ENCODE peak calls at places on chromosomes 16 and 17, in four cellular contexts. One of them, this sample, is unnamed.

GRCh38 chr16:2535644-2536021 is 2.2 kb upstream of the PDPK1 start:
- DNase-seq in Caki2: no peak
- DNase-seq in H54: no peak
- DNase-seq in BJ: peak; percentile 32
- DNase-seq in this sample: no peak

GRCh38 chr17:44865921-44866320 is 18.2 kb downstream of the HIGD1B start:
- DNase-seq in H54: no peak
- DNase-seq in BJ: peak; percentile 44
- DNase-seq in Caki2: no peak
- DNase-seq in this sample: no peak

GRCh38 chr17:63382826-63383225 is 63.3 kb downstream of the CYB561 start:
- DNase-seq in H54: no peak
- DNase-seq in Caki2: no peak
- DNase-seq in BJ: no peak
- DNase-seq in this sample: no peak

GRCh38 chr16:11780988-11781680 is 15.9 kb downstream of the ZC3H7A start:
- DNase-seq in H54: no peak
- DNase-seq in Caki2: no peak
- DNase-seq in BJ: no peak
- DNase-seq in this sample: no peak

GRCh38 chr17:39666601-39667261 is 1.5 kb upstream of the PNMT start:
- DNase-seq in BJ: no peak
- DNase-seq in Caki2: no peak
- DNase-seq in H54: no peak
- DNase-seq in this sample: no peak

GRCh38 chr16:27355610-27356009 is 41.8 kb downstream of the IL4R start:
- DNase-seq in H54: peak; percentile 47
- DNase-seq in BJ: no peak
- DNase-seq in Caki2: no peak
- DNase-seq in this sample: no peak

GRCh38 chr16:64012166-64012565 is 1109.7 kb downstream of the CDH11 start:
- DNase-seq in H54: no peak
- DNase-seq in BJ: no peak
- DNase-seq in Caki2: no peak
- DNase-seq in this sample: no peak

GRCh38 chr17:69818467-69818866 is 256.6 kb upstream of the KCNJ16 start:
- DNase-seq in BJ: no peak
- DNase-seq in H54: no peak
- DNase-seq in Caki2: no peak
- DNase-seq in this sample: no peak

GRCh38 chr17:49715221-49715620 is 7.5 kb upstream of the SLC35B1 start:
- DNase-seq in BJ: no peak
- DNase-seq in H54: no peak
- DNase-seq in Caki2: no peak
- DNase-seq in this sample: no peak

GRCh38 chr17:64216030-64216384 is 47.1 kb downstream of the TEX2 start:
- DNase-seq in H54: no peak
- DNase-seq in Caki2: no peak
- DNase-seq in BJ: peak; percentile 45
- DNase-seq in this sample: no peak

This sample was measured in epithelial cell of proximal tubule.